ENCODE peak calls at places on chromosomes 11 and 22, in seven cellular contexts. I is GM13976; R is stimulated activated naive CD8-positive, alpha-beta T cell treated with anti-CD3 and anti-CD28 coated beads, Interleukin-15, Interleukin-2, amounts not matched to agents 100 U/mL and 50 U/mL, for 24 hours; D is T-helper 1 cell; F is SJSA1; H is sciatic nerve; C is endothelial cell. O is an unnamed sample.
A peak's percentile ranks its signal among the peaks of the same experiment; 100 is the strongest.

GRCh38 chr11:46075168-46075567 is 46.1 kb downstream of the PHF21A start:
- DNase-seq in F (no peak), D (no peak), R (no peak), H (no peak), I (no peak), C (no peak), O (no peak)

GRCh38 chr11:120546312-120547205 is 35.0 kb downstream of the GRIK4 start:
- DNase-seq in F (peak; percentile 48), H (no peak), C (no peak), D (no peak), R (no peak), I (no peak), O (no peak)

GRCh38 chr11:71252434-71252781 is at the start of gene SHANK2:
- DNase-seq in R (no peak), D (no peak), I (no peak), F (no peak), C (no peak), H (no peak), O (no peak)

GRCh38 chr11:2963112-2963754 is 28.9 kb downstream of the NAP1L4 start:
- DNase-seq in F (no peak), H (no peak), R (no peak), C (no peak), I (no peak), D (no peak), O (no peak)

GRCh38 chr11:134027671-134028070 is 41.2 kb upstream of the JAM3 start:
- DNase-seq in H (no peak), R (no peak), F (no peak), D (no peak), I (no peak), C (no peak), O (no peak)

GRCh38 chr11:131253885-131254204 is 116.6 kb upstream of the NTM start:
- DNase-seq in R (no peak), D (no peak), C (no peak), I (no peak), F (no peak), H (no peak), O (no peak)

GRCh38 chr11:127496165-127496564 is 495.6 kb upstream of the KIRREL3 start:
- DNase-seq in D (no peak), I (no peak), R (no peak), H (no peak), C (no peak), F (no peak), O (no peak)

GRCh38 chr11:34909435-34909834 is 6.7 kb downstream of the APIP start:
- DNase-seq in R (no peak), I (no peak), D (no peak), C (no peak), F (no peak), H (no peak), O (no peak)

GRCh38 chr11:133228406-133229330 is 303.6 kb downstream of the OPCML start:
- DNase-seq in C (peak; percentile 17), I (no peak), H (no peak), F (no peak), R (no peak), D (no peak), O (no peak)

GRCh38 chr11:68780829-68781228 is 29.5 kb upstream of the TESMIN start:
- DNase-seq in R (peak; percentile 19), D (no peak), H (no peak), C (peak; percentile 31), I (no peak), F (no peak), O (no peak)

GRCh38 chr11:93767018-93767417 is 17.1 kb upstream of the MED17 start:
- DNase-seq in D (no peak), F (no peak), I (no peak), H (no peak), R (no peak), C (no peak), O (no peak)

GRCh38 chr11:10770626-10771254 is 19.7 kb downstream of the CTR9 start:
- DNase-seq in R (peak; percentile 28), C (peak; percentile 66), I (no peak), H (peak; percentile 71), F (peak; percentile 57), D (no peak), O (no peak)

GRCh38 chr11:133951484-133952198 is 5.1 kb downstream of the IGSF9B start:
- DNase-seq in I (no peak), F (no peak), C (no peak), D (no peak), R (no peak), H (no peak), O (no peak)

GRCh38 chr22:16955678-16956210 is 52.3 kb downstream of the GAB4 start:
- DNase-seq in D (no peak), F (peak; percentile 29), R (no peak), I (no peak), C (no peak), H (no peak), O (peak; percentile 4)

GRCh38 chr11:79052539-79052938 is 388.3 kb downstream of the TENM4 start:
- DNase-seq in H (no peak), D (no peak), C (peak; percentile 36), F (no peak), I (no peak), R (no peak), O (no peak)

GRCh38 chr22:22431271-22432220 is 77.0 kb downstream of the ZNF280B start:
- DNase-seq in H (peak; percentile 77), R (peak; percentile 74), F (peak; percentile 66), I (peak; percentile 80), D (no peak), C (peak; percentile 83), O (peak; percentile 82)

GRCh38 chr11:29734287-29734686 is 282.5 kb downstream of the KCNA4 start:
- DNase-seq in D (no peak), R (no peak), I (no peak), C (no peak), F (no peak), H (no peak), O (no peak)

O was measured in GM20000.